ENCODE peak calls at places on chromosomes 11 and 22, in four cellular contexts. U is H9, L is choroid plexus epithelial cell, R is astrocyte of the spinal cord. I is an unnamed sample.

GRCh38 chr22:37229805-37230672 is 14.0 kb downstream of the RAC2 start:
- DNase-seq in U (no peak), R (peak; percentile 30), L (no peak), I (peak; percentile 34)

GRCh38 chr11:103601230-103601846 is 435.1 kb upstream of the DDI1 start:
- DNase-seq in U (peak; percentile 48), R (peak; percentile 65), L (peak; percentile 87), I (peak; percentile 83)

GRCh38 chr11:87743002-87743401 is 432.2 kb downstream of the RAB38 start:
- DNase-seq in R (no peak), L (no peak), U (no peak), I (no peak)

GRCh38 chr11:121767433-121767832 is 314.7 kb upstream of the SORL1-AS1 start:
- DNase-seq in U (no peak), L (no peak), R (no peak), I (no peak)

GRCh38 chr22:27468712-27469111 is 332.8 kb downstream of the MN1 start:
- DNase-seq in U (no peak), R (no peak), L (no peak), I (no peak)

GRCh38 chr11:16791494-16791961 is 53.1 kb downstream of the C11orf58 start:
- DNase-seq in R (peak; percentile 96), U (no peak), L (peak; percentile 96), I (peak; percentile 95)

GRCh38 chr11:76410771-76411423 is 29.8 kb downstream of the GVQW3 start:
- DNase-seq in U (no peak), L (no peak), R (no peak), I (no peak)

GRCh38 chr11:117010808-117011540 is 87.3 kb downstream of the SIK3 start:
- DNase-seq in U (no peak), R (peak; percentile 91), L (peak; percentile 85), I (peak; percentile 90)

GRCh38 chr22:25475554-25476022 is 88.9 kb upstream of the GRK3 start:
- DNase-seq in L (peak; percentile 65), R (peak; percentile 80), U (no peak), I (peak; percentile 43)

GRCh38 chr11:24389575-24389974 is 107.3 kb upstream of the LUZP2 start:
- DNase-seq in R (no peak), L (no peak), U (no peak), I (no peak)

GRCh38 chr11:68962527-68963250 is 18.1 kb downstream of the MRGPRD start:
- DNase-seq in U (peak; percentile 26), R (peak; percentile 19), L (no peak), I (no peak)

GRCh38 chr11:10709299-10710086 is 15.9 kb upstream of the IRAG1 start:
- DNase-seq in L (no peak), R (no peak), U (no peak), I (no peak)

GRCh38 chr11:1771700-1772099 is 8.0 kb upstream of the CTSD start:
- DNase-seq in R (no peak), L (peak; percentile 92), U (no peak), I (peak; percentile 84)

GRCh38 chr11:128902515-128903066 is 11.4 kb downstream of the KCNJ5 start:
- DNase-seq in R (peak; percentile 49), U (no peak), L (peak; percentile 60), I (no peak)

GRCh38 chr11:73414977-73415492 is 38.8 kb downstream of the RELT start:
- DNase-seq in R (peak; percentile 62), U (no peak), L (peak; percentile 82), I (peak; percentile 49)

GRCh38 chr11:58301576-58301975 is 33.5 kb upstream of the OR10W1 start:
- DNase-seq in U (no peak), R (peak; percentile 47), L (peak; percentile 28), I (peak; percentile 86)
- TF ChIP-seq CTCF in U (no peak), R (no peak), L (no peak), I (no peak)

GRCh38 chr11:32099516-32099915 is 8.6 kb downstream of the RCN1 start:
- DNase-seq in R (no peak), L (no peak), U (no peak), I (no peak)
- TF ChIP-seq CTCF in R (no peak), L (no peak), U (no peak), I (no peak)

GRCh38 chr11:19208959-19209568 is 7.3 kb upstream of the CSRP3 start:
- DNase-seq in R (no peak), L (no peak), U (no peak), I (no peak)

DNA sequence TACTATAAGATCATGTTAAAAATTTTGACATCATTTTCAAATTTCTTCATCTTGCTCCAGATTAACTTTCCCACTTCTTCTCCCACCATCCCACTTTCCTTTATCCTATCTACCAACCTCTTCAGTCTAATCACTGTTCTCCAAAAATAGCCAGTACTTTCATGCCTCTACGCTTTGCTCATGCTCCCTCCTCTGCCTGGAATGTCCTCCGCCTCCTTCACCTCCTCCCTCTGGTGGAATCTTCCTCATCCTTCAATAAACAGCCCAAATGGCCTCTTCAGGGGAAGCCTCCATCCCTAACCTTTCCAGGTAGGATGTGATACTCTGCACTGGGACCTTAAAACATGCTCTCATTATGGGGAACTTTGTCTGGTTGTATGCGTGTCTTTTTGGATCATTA is 7.8 kb upstream of the CSRP3 start:
- DNase-seq in U (no peak), L (peak; percentile 16), R (no peak), I (peak; percentile 22)
- TF ChIP-seq CTCF in U (no peak), L (peak; percentile 10), R (no peak), I (no peak)

DNA sequence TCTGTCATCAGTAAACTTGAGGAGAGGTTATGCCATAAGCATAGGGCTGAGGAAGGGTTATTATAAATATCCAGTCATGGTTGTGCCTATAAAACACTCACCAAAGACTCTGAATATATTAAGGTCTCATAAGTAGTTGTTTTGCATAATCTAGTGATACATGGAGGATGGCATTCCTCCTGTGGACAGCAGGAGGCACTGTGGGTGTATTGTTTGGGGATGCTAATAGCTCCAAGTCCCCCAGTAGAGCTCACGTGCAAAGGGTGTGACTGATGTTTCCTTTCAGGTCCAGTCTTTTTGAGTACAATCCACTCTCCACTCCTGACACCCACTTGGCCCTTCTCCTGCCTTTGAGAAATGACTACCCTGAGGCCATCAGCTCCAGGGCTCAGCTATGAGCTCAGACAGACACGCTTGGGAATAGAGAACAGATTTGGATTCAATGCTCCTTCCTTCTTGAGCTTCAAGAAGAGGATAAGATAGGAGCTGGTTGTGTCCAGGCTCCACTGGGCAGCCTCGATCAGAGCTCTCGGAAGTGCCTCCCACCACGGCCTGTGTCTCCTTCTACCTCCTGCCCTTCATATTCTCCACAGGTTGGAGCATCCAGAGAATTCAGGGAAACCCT is 85.2 kb upstream of the IGLL5 start:
- DNase-seq in L (peak; percentile 3), R (no peak), U (no peak), I (no peak)
- TF ChIP-seq CTCF in L (peak; percentile 35), R (peak; percentile 10), U (peak; percentile 65), I (peak; percentile 33)

DNA sequence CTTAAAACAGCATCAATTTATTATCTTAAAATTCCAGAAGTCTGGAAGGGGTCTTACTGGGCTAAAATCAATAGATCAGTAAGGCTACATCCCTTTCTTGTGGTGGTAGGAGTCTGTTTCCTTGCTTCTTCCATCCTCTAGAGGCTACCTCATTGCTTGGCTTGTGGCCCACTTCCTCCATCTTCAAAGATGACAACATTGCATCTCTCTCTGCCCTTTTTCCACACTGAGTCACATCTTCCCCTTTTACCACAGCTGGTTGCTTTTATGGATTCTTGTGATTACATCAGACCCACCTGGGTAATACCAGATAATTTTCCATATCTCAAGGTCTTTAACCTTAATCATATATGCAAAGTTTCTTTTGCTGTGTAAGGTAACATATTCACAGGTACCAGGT is 60.9 kb downstream of the GRIA4 start:
- DNase-seq in U (no peak), L (peak; percentile 3), R (no peak), I (no peak)
- TF ChIP-seq CTCF in U (no peak), L (no peak), R (no peak), I (no peak)